ENCODE peak calls at places on chromosomes 7 and 10, in five cellular contexts. J is IMR-90, I is mesenchymal stem cell, O is H9, W is H1. T is an unnamed sample.

GRCh38 chr10:47028466-47028865 is 117.2 kb downstream of the PTPN20 start:
- DNase-seq in W (peak), O (peak), I (no peak), J (no peak), T (no peak)

GRCh38 chr10:67785098-67785497 is 52.9 kb downstream of the DNAJC12 start:
- DNase-seq in I (no peak), J (no peak), W (no peak), O (no peak), T (no peak)

GRCh38 chr10:50561816-50562215 is 61.9 kb downstream of the SGMS1 start:
- DNase-seq in J (no peak), W (no peak), I (no peak), O (no peak), T (no peak)

GRCh38 chr7:103636153-103636552 is 190.1 kb upstream of the SLC26A5 start:
- DNase-seq in J (peak), I (peak), O (no peak), W (no peak), T (peak)

GRCh38 chr10:130246113-130246512 is 109.9 kb downstream of the GLRX3 start:
- DNase-seq in I (no peak), W (no peak), J (no peak), O (no peak), T (no peak)

GRCh38 chr7:81420526-81420925 is 349.3 kb downstream of the HGF start:
- DNase-seq in O (no peak), J (no peak), I (no peak), W (no peak), T (no peak)

GRCh38 chr7:103857435-103857834 is 132.0 kb downstream of the RELN start:
- DNase-seq in J (no peak), W (peak), O (peak), I (no peak), T (no peak)

GRCh38 chr10:6083523-6084475 is 5.0 kb upstream of the RBM17 start:
- DNase-seq in I (no peak), O (no peak), W (no peak), J (peak), T (no peak)

GRCh38 chr7:98054585-98054984 is 52.1 kb upstream of the LMTK2 start:
- DNase-seq in O (no peak), W (no peak), I (no peak), J (no peak), T (no peak)

GRCh38 chr10:29160110-29160669 is 128.7 kb upstream of the LYZL1 start:
- DNase-seq in O (peak), J (peak), W (no peak), I (peak), T (no peak)

GRCh38 chr7:73596191-73597065 is 18.0 kb upstream of the TBL2 start:
- DNase-seq in W (no peak), J (no peak), I (no peak), O (no peak), T (no peak)

GRCh38 chr10:126468876-126469643 is 80.8 kb upstream of the ADAM12 start:
- DNase-seq in W (no peak), I (peak), J (no peak), O (no peak), T (no peak)

GRCh38 chr7:138429577-138430250 is 30.3 kb upstream of the TRIM24 start:
- DNase-seq in W (no peak), O (no peak), J (no peak), I (no peak), T (no peak)

GRCh38 chr7:150716368-150716767 is at the start of gene GIMAP1:
- DNase-seq in W (no peak), I (no peak), O (no peak), J (no peak), T (no peak)

GRCh38 chr10:70052462-70053211 is at the start of gene MACROH2A2:
- DNase-seq in W (peak), I (peak), O (peak), J (peak), T (peak)

GRCh38 chr10:103715430-103715829 is 139.9 kb downstream of the SH3PXD2A start:
- DNase-seq in O (no peak), W (no peak), J (peak), I (peak), T (no peak)

GRCh38 chr7:92674379-92674778 is 84.2 kb upstream of the FAM133B start:
- DNase-seq in O (no peak), W (no peak), J (no peak), I (no peak), T (no peak)

GRCh38 chr7:93219877-93220276 is 6.4 kb downstream of the HEPACAM2 start:
- DNase-seq in J (no peak), O (no peak), W (no peak), I (no peak), T (no peak)

GRCh38 chr7:37385787-37386186 is 62.9 kb downstream of the ELMO1 start:
- DNase-seq in W (no peak), O (no peak), I (no peak), J (no peak), T (no peak)

GRCh38 chr7:37391791-37392672 is 56.6 kb downstream of the ELMO1 start:
- DNase-seq in W (no peak), O (no peak), J (no peak), I (no peak), T (no peak)

GRCh38 chr7:37392673-37393017 is 56.0 kb downstream of the ELMO1 start:
- DNase-seq in O (no peak), W (no peak), I (no peak), J (no peak), T (no peak)

GRCh38 chr7:37394158-37394557 is 54.5 kb downstream of the ELMO1 start:
- DNase-seq in J (no peak), O (no peak), I (no peak), W (no peak), T (no peak)

GRCh38 chr7:37390149-37390548 is 58.5 kb downstream of the ELMO1 start:
- DNase-seq in W (no peak), I (no peak), O (peak), J (no peak), T (no peak)
- H2BK15ac ChIP-seq in W (no peak), I (no peak), O (no peak), J (no peak), T (no peak)

DNA sequence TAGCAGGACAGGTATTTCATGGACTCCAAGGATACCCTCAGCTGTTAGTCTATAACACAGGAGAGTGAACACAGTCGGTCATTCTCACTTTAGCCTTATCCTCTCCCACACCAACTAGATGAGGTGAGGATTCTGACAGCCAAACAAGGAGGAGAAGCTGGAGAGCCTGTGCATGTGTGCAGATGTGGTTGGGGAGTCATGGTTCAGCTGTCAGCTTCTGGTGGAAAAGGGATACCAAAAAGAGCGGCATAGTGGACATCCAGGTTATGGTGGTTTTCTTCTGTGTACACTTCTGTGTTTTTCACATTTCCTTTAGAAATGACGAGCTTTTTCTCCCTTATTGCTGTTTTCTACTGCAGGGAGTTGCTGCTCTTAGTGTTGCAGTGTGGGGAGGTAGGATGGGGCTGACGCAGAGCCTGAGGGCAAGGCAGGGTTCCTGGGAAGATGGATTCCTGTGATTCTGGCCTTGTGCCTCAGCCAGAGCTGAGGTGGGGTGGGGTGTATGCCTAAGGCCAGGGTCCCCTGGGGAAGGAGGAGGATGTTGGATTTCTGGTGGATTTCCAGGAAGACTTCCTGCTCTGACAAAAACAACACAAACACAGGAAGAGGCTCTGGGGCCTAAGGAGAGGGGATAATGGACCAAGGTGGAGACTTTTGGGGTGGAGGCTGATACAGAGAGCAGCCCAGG is 26.5 kb downstream of the PLAU start:
- DNase-seq in W (no peak), I (no peak), O (no peak), J (no peak), T (no peak)
- H2AFZ ChIP-seq in W (peak), I (peak), O (no peak), J (peak), T (peak)

GRCh38 chr10:26439436-26440090 is 1.4 kb downstream of the APBB1IP start:
- DNase-seq in O (no peak), I (no peak), J (no peak), W (no peak), T (no peak)
- H3K4me2 ChIP-seq in O (no peak), I (no peak), J (no peak), W (no peak), T (no peak)

DNA sequence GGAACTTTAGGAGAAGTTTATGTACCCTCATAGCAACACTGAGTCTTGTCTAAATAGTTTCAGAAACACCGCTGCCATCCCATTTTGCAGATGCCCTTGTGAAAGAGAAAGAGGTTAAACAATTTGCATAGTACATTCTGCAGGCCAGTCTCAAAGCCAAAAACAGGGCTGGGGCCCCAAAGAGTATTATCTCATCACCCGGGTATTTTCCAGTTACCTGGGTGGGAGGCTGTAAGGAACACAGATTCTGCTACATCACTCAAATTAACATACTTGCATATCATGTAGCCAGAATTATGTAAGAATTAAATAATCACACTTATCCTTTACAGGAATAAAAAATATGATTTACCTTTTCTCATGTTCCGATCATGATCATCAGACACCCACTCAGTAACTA is 3.1 kb upstream of the FAM171A1 start:
- DNase-seq in J (no peak), I (no peak), W (no peak), O (no peak), T (no peak)
- H2BK15ac ChIP-seq in J (no peak), I (no peak), W (no peak), O (no peak), T (no peak)

GRCh38 chr10:34664706-34665105 is 150.4 kb downstream of the PARD3 start:
- DNase-seq in J (no peak), W (no peak), I (no peak), O (no peak), T (no peak)
- H2AFZ ChIP-seq in J (no peak), W (no peak), I (no peak), O (no peak), T (no peak)

DNA sequence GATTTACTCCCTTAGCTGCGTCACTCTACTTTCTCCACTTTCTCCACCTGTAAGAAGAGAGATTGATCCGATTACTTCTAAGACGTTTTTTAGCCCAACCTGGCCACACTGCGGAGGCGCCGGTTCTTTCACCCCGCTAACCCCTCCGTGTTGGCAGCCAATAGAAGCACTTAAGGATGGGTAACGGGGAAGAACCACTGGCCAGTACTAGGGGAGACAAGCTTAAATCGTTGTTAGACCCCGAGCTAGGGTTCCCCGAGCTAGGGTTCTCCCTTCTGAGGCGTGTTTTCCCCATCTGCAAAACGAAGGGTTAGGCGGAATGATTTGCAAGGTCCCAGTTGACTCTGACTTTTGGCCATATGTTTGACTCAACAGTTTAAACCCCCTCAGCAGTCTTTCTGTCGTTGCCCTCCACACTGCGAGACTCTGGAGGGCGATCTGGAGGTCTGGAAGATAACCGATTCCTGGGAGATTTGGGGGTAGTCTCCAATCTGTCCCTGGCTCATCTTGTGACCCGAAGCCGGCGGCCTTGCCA is 644 bp downstream of the UMAD1 start:
- DNase-seq in J (peak), W (no peak), O (peak), I (no peak), T (peak)
- H3K4me2 ChIP-seq in J (peak), W (peak), O (peak), I (peak), T (peak)